ENCODE peak calls at places on chromosomes 11 and 22, in eight cellular contexts. Z, J, O, C, M, Y, R and F are unnamed samples.

GRCh38 chr11:66188580-66188979 is 79.9 kb upstream of the RAB1B start:
- DNase-seq in Z (no peak), J (no peak), O (no peak), C (no peak), M (no peak), Y (peak), R (no peak), F (peak)

GRCh38 chr11:71543866-71544265 is 4.4 kb upstream of the KRTAP5-9 start:
- DNase-seq in Z (no peak), J (no peak), O (no peak), C (peak), M (no peak), Y (no peak), R (no peak), F (no peak)

GRCh38 chr11:96114178-96115070 is 190.5 kb upstream of the MTMR2 start:
- DNase-seq in Z (no peak), J (no peak), O (no peak), C (no peak), M (no peak), Y (no peak), R (no peak), F (no peak)

GRCh38 chr11:65615950-65616574 is 486 bp downstream of the PCNX3 start:
- DNase-seq in Z (no peak), J (no peak), O (peak), C (peak), M (no peak), Y (peak), R (no peak), F (peak)

GRCh38 chr11:890794-891600 is 19.6 kb downstream of the CHID1 start:
- DNase-seq in Z (no peak), J (no peak), O (no peak), C (no peak), M (no peak), Y (no peak), R (no peak), F (no peak)

GRCh38 chr11:35040221-35040942 is 98.6 kb upstream of the CD44 start:
- DNase-seq in Z (peak), J (no peak), O (no peak), C (peak), M (no peak), Y (peak), R (no peak), F (peak)

GRCh38 chr11:18791175-18792065 is at the start of gene PTPN5:
- DNase-seq in Z (no peak), J (no peak), O (no peak), C (no peak), M (no peak), Y (peak), R (no peak), F (no peak)

GRCh38 chr22:22848364-22848866 is 39.2 kb upstream of the IGLL5 start:
- DNase-seq in Z (peak), J (peak), O (no peak), C (peak), M (peak), Y (peak), R (peak), F (peak)

GRCh38 chr11:122642472-122642922 is 13.0 kb upstream of the UBASH3B start:
- DNase-seq in Z (no peak), J (no peak), O (no peak), C (no peak), M (no peak), Y (peak), R (no peak), F (peak)

GRCh38 chr11:44624761-44625221 is 59.3 kb downstream of the CD82 start:
- DNase-seq in Z (no peak), J (no peak), O (peak), C (no peak), M (no peak), Y (no peak), R (no peak), F (peak)

GRCh38 chr11:60912851-60913550 is 957 bp upstream of the TMEM109 start:
- DNase-seq in Z (no peak), J (no peak), O (peak), C (no peak), M (no peak), Y (no peak), R (no peak), F (no peak)

GRCh38 chr22:25027959-25028840 is 75.7 kb downstream of the KIAA1671 start:
- DNase-seq in Z (no peak), J (peak), O (no peak), C (no peak), M (no peak), Y (peak), R (no peak), F (peak)